ENCODE peak calls at places on chromosomes 16 and 17, in six cellular contexts. X, Z, E, S, P and D are unnamed samples.
A peak's percentile ranks its signal among the peaks of the same experiment; 100 is the strongest.

GRCh38 chr16:4795181-4795827 is at the start of gene SMIM22:
- DNase-seq in X (no peak), Z (peak; percentile 85), E (no peak), S (no peak), P (no peak), D (no peak)

GRCh38 chr17:75753514-75754377 is 11.2 kb downstream of the GALK1 start:
- DNase-seq in X (peak; percentile 65), Z (no peak), E (peak; percentile 92), S (no peak), P (peak; percentile 73), D (no peak)

GRCh38 chr16:83158320-83158957 is 531.7 kb downstream of the CDH13 start:
- DNase-seq in X (no peak), Z (no peak), E (no peak), S (no peak), P (no peak), D (no peak)

GRCh38 chr16:67825906-67826305 is 16.2 kb upstream of the THAP11 start:
- DNase-seq in X (no peak), Z (no peak), E (no peak), S (no peak), P (no peak), D (no peak)

GRCh38 chr16:83744521-83744981 is 63.2 kb upstream of the HSBP1 start:
- DNase-seq in X (no peak), Z (no peak), E (no peak), S (no peak), P (no peak), D (no peak)

GRCh38 chr17:66938656-66939055 is 25.9 kb upstream of the CACNG4 start:
- DNase-seq in X (no peak), Z (no peak), E (no peak), S (no peak), P (no peak), D (no peak)

GRCh38 chr17:82287849-82288601 is 14.5 kb upstream of the CSNK1D start:
- DNase-seq in X (no peak), Z (peak; percentile 89), E (no peak), S (peak; percentile 95), P (no peak), D (peak; percentile 92)

GRCh38 chr16:76857402-76857801 is 333.6 kb upstream of the MON1B start:
- DNase-seq in X (no peak), Z (no peak), E (no peak), S (no peak), P (no peak), D (no peak)

GRCh38 chr16:48176635-48177408 is 21.0 kb upstream of the ABCC12 start:
- DNase-seq in X (no peak), Z (no peak), E (no peak), S (no peak), P (no peak), D (no peak)

GRCh38 chr17:80460286-80460881 is 16.0 kb downstream of the NPTX1 start:
- DNase-seq in X (no peak), Z (no peak), E (no peak), S (no peak), P (no peak), D (no peak)

GRCh38 chr17:33562792-33563191 is 269.7 kb upstream of the ASIC2 start:
- DNase-seq in X (no peak), Z (no peak), E (no peak), S (no peak), P (no peak), D (no peak)

GRCh38 chr16:64397042-64397441 is 724.8 kb downstream of the CDH11 start:
- DNase-seq in X (no peak), Z (no peak), E (no peak), S (no peak), P (no peak), D (no peak)

GRCh38 chr16:85573696-85574641 is 39.2 kb upstream of the GSE1 start:
- DNase-seq in X (no peak), Z (no peak), E (no peak), S (peak; percentile 46), P (no peak), D (peak; percentile 40)

GRCh38 chr17:44738214-44738906 is 20.4 kb upstream of the ADAM11 start:
- DNase-seq in X (no peak), Z (no peak), E (no peak), S (no peak), P (no peak), D (no peak)

GRCh38 chr17:70251704-70252103 is 82.4 kb downstream of the KCNJ2 start:
- DNase-seq in X (no peak), Z (no peak), E (no peak), S (no peak), P (no peak), D (no peak)

GRCh38 chr17:60535382-60536279 is 9.6 kb upstream of the APPBP2 start:
- DNase-seq in X (no peak), Z (no peak), E (no peak), S (no peak), P (no peak), D (peak; percentile 12)

GRCh38 chr16:10992112-10992511 is 47.7 kb downstream of the CLEC16A start:
- DNase-seq in X (no peak), Z (no peak), E (no peak), S (no peak), P (no peak), D (peak; percentile 8)

GRCh38 chr17:45364531-45365390 is 47.9 kb upstream of the MAP3K14 start:
- DNase-seq in X (no peak), Z (no peak), E (peak; percentile 30), S (no peak), P (peak; percentile 32), D (no peak)

GRCh38 chr16:11052080-11052808 is 107.9 kb downstream of the CLEC16A start:
- DNase-seq in X (peak; percentile 10), Z (no peak), E (peak; percentile 62), S (no peak), P (no peak), D (no peak)

GRCh38 chr17:37848690-37849616 is 75.3 kb upstream of the TBC1D3K start:
- DNase-seq in X (no peak), Z (peak; percentile 75), E (no peak), S (no peak), P (no peak), D (peak; percentile 27)

GRCh38 chr17:69711504-69711903 is 297.0 kb downstream of the MAP2K6 start:
- DNase-seq in X (no peak), Z (no peak), E (no peak), S (no peak), P (no peak), D (no peak)

GRCh38 chr17:80012751-80013741 is 22.6 kb downstream of the TBC1D16 start:
- DNase-seq in X (no peak), Z (no peak), E (no peak), S (no peak), P (no peak), D (no peak)

GRCh38 chr16:67781548-67781921 is 24.8 kb downstream of the RANBP10 start:
- DNase-seq in X (no peak), Z (no peak), E (peak; percentile 40), S (no peak), P (no peak), D (no peak)

GRCh38 chr17:56392274-56392673 is 201.2 kb upstream of the NOG start:
- DNase-seq in X (no peak), Z (no peak), E (no peak), S (no peak), P (no peak), D (no peak)